ENCODE peak calls at places on chromosome 13, in ten cellular contexts. One of them, this sample, is unnamed.

GRCh38 chr13:24275041-24275440 is 34.3 kb upstream of the C1QTNF9 start:
- DNase-seq in CD8-positive, alpha-beta memory T cell: no peak
- DNase-seq in stomach: peak
- DNase-seq in Peyer's patch: no peak
- DNase-seq in mesenchymal stem cell: no peak
- DNase-seq in AG04450: no peak
- DNase-seq in breast epithelium: no peak
- DNase-seq in left lung: no peak
- DNase-seq in cardiac muscle cell: no peak
- DNase-seq in adrenal gland: peak
- DNase-seq in this sample: no peak

GRCh38 chr13:79459906-79460305 is 21.0 kb upstream of the NDFIP2 start:
- DNase-seq in CD8-positive, alpha-beta memory T cell: no peak
- DNase-seq in cardiac muscle cell: no peak
- DNase-seq in Peyer's patch: no peak
- DNase-seq in adrenal gland: no peak
- DNase-seq in mesenchymal stem cell: no peak
- DNase-seq in breast epithelium: no peak
- DNase-seq in stomach: no peak
- DNase-seq in AG04450: no peak
- DNase-seq in left lung: no peak
- DNase-seq in this sample: no peak

GRCh38 chr13:60312851-60313505 is 84.0 kb upstream of the TDRD3 start:
- DNase-seq in cardiac muscle cell: no peak
- DNase-seq in Peyer's patch: no peak
- DNase-seq in left lung: no peak
- DNase-seq in mesenchymal stem cell: no peak
- DNase-seq in CD8-positive, alpha-beta memory T cell: no peak
- DNase-seq in breast epithelium: no peak
- DNase-seq in stomach: no peak
- DNase-seq in AG04450: no peak
- DNase-seq in adrenal gland: no peak
- DNase-seq in this sample: no peak

GRCh38 chr13:108877300-108877699 is 247.9 kb downstream of the MYO16 start:
- DNase-seq in cardiac muscle cell: no peak
- DNase-seq in breast epithelium: no peak
- DNase-seq in AG04450: no peak
- DNase-seq in Peyer's patch: no peak
- DNase-seq in stomach: no peak
- DNase-seq in CD8-positive, alpha-beta memory T cell: no peak
- DNase-seq in left lung: no peak
- DNase-seq in mesenchymal stem cell: no peak
- DNase-seq in adrenal gland: no peak
- DNase-seq in this sample: no peak

GRCh38 chr13:80462567-80462966 is 121.6 kb upstream of the SPRY2 start:
- DNase-seq in cardiac muscle cell: no peak
- DNase-seq in CD8-positive, alpha-beta memory T cell: no peak
- DNase-seq in adrenal gland: no peak
- DNase-seq in mesenchymal stem cell: no peak
- DNase-seq in Peyer's patch: no peak
- DNase-seq in stomach: no peak
- DNase-seq in breast epithelium: no peak
- DNase-seq in left lung: no peak
- DNase-seq in AG04450: no peak
- DNase-seq in this sample: no peak

GRCh38 chr13:94433055-94433947 is 46.2 kb downstream of the DCT start:
- DNase-seq in AG04450: no peak
- DNase-seq in mesenchymal stem cell: no peak
- DNase-seq in left lung: no peak
- DNase-seq in CD8-positive, alpha-beta memory T cell: no peak
- DNase-seq in stomach: no peak
- DNase-seq in breast epithelium: no peak
- DNase-seq in cardiac muscle cell: peak
- DNase-seq in adrenal gland: no peak
- DNase-seq in Peyer's patch: no peak
- DNase-seq in this sample: no peak

GRCh38 chr13:57748096-57748495 is 116.6 kb downstream of the PCDH17 start:
- DNase-seq in breast epithelium: no peak
- DNase-seq in adrenal gland: no peak
- DNase-seq in cardiac muscle cell: no peak
- DNase-seq in mesenchymal stem cell: peak
- DNase-seq in Peyer's patch: no peak
- DNase-seq in stomach: no peak
- DNase-seq in left lung: no peak
- DNase-seq in CD8-positive, alpha-beta memory T cell: no peak
- DNase-seq in AG04450: no peak
- DNase-seq in this sample: no peak

GRCh38 chr13:88948501-88948900 is 1277.3 kb downstream of the SLITRK5 start:
- DNase-seq in Peyer's patch: no peak
- DNase-seq in breast epithelium: peak
- DNase-seq in CD8-positive, alpha-beta memory T cell: no peak
- DNase-seq in mesenchymal stem cell: no peak
- DNase-seq in adrenal gland: no peak
- DNase-seq in AG04450: no peak
- DNase-seq in cardiac muscle cell: no peak
- DNase-seq in left lung: no peak
- DNase-seq in stomach: no peak
- DNase-seq in this sample: no peak

GRCh38 chr13:77386880-77387606 is 60.1 kb upstream of the MYCBP2 start:
- DNase-seq in left lung: no peak
- DNase-seq in cardiac muscle cell: peak
- DNase-seq in breast epithelium: no peak
- DNase-seq in adrenal gland: no peak
- DNase-seq in AG04450: no peak
- DNase-seq in stomach: no peak
- DNase-seq in CD8-positive, alpha-beta memory T cell: no peak
- DNase-seq in mesenchymal stem cell: peak
- DNase-seq in Peyer's patch: no peak
- DNase-seq in this sample: no peak

GRCh38 chr13:65090191-65090590 is 2139.9 kb downstream of the PCDH9 start:
- DNase-seq in Peyer's patch: no peak
- DNase-seq in adrenal gland: no peak
- DNase-seq in cardiac muscle cell: no peak
- DNase-seq in mesenchymal stem cell: no peak
- DNase-seq in AG04450: no peak
- DNase-seq in CD8-positive, alpha-beta memory T cell: no peak
- DNase-seq in breast epithelium: no peak
- DNase-seq in stomach: no peak
- DNase-seq in left lung: no peak
- DNase-seq in this sample: no peak

GRCh38 chr13:53200498-53201453 is 172.2 kb downstream of the OLFM4 start:
- DNase-seq in adrenal gland: peak
- DNase-seq in cardiac muscle cell: peak
- DNase-seq in breast epithelium: no peak
- DNase-seq in CD8-positive, alpha-beta memory T cell: no peak
- DNase-seq in stomach: peak
- DNase-seq in Peyer's patch: peak
- DNase-seq in AG04450: no peak
- DNase-seq in left lung: peak
- DNase-seq in mesenchymal stem cell: peak
- DNase-seq in this sample: no peak

GRCh38 chr13:110377178-110378175 is 70.4 kb downstream of the COL4A2 start:
- DNase-seq in cardiac muscle cell: no peak
- DNase-seq in Peyer's patch: no peak
- DNase-seq in left lung: no peak
- DNase-seq in CD8-positive, alpha-beta memory T cell: no peak
- DNase-seq in breast epithelium: no peak
- DNase-seq in mesenchymal stem cell: no peak
- DNase-seq in stomach: no peak
- DNase-seq in AG04450: no peak
- DNase-seq in adrenal gland: no peak
- DNase-seq in this sample: no peak
- H3K27ac ChIP-seq in cardiac muscle cell: no peak
- H3K27ac ChIP-seq in Peyer's patch: no peak
- H3K27ac ChIP-seq in left lung: peak
- H3K27ac ChIP-seq in CD8-positive, alpha-beta memory T cell: no peak
- H3K27ac ChIP-seq in breast epithelium: peak
- H3K27ac ChIP-seq in mesenchymal stem cell: no peak
- H3K27ac ChIP-seq in stomach: no peak
- H3K27ac ChIP-seq in AG04450: no peak
- H3K27ac ChIP-seq in adrenal gland: peak
- H3K27ac ChIP-seq in this sample: no peak

DNA sequence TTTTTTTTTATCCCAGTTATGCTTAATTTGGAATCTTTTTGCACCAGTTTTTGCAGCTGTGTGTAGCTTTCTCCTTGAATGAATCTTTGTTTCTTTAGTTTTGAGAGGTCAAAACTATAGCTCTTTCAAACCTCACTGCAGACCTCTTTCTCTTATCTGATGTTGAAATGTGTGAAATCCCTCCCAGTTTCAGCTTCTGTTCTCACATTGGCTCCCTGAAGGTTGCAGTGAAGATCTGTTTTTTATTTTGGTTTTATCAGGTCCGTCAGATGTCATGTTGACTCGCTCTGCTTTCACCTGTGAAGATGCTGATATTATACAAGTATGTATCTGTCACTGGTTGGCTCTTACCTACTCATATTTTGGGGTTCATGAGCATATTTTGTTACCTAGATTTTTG is 372.0 kb downstream of the RFC3 start:
- DNase-seq in Peyer's patch: no peak
- DNase-seq in breast epithelium: no peak
- DNase-seq in adrenal gland: no peak
- DNase-seq in cardiac muscle cell: no peak
- DNase-seq in AG04450: no peak
- DNase-seq in left lung: no peak
- DNase-seq in CD8-positive, alpha-beta memory T cell: no peak
- DNase-seq in mesenchymal stem cell: no peak
- DNase-seq in stomach: no peak
- DNase-seq in this sample: no peak
- H3K27ac ChIP-seq in Peyer's patch: no peak
- H3K27ac ChIP-seq in breast epithelium: no peak
- H3K27ac ChIP-seq in adrenal gland: no peak
- H3K27ac ChIP-seq in cardiac muscle cell: no peak
- H3K27ac ChIP-seq in AG04450: no peak
- H3K27ac ChIP-seq in left lung: no peak
- H3K27ac ChIP-seq in CD8-positive, alpha-beta memory T cell: no peak
- H3K27ac ChIP-seq in mesenchymal stem cell: no peak
- H3K27ac ChIP-seq in stomach: no peak
- H3K27ac ChIP-seq in this sample: no peak

GRCh38 chr13:51603716-51604115 is 19.5 kb downstream of the WDFY2 start:
- DNase-seq in Peyer's patch: no peak
- DNase-seq in mesenchymal stem cell: no peak
- DNase-seq in left lung: no peak
- DNase-seq in stomach: no peak
- DNase-seq in AG04450: no peak
- DNase-seq in adrenal gland: no peak
- DNase-seq in CD8-positive, alpha-beta memory T cell: no peak
- DNase-seq in breast epithelium: no peak
- DNase-seq in cardiac muscle cell: no peak
- DNase-seq in this sample: no peak
- H3K27ac ChIP-seq in Peyer's patch: no peak
- H3K27ac ChIP-seq in mesenchymal stem cell: no peak
- H3K27ac ChIP-seq in left lung: no peak
- H3K27ac ChIP-seq in stomach: no peak
- H3K27ac ChIP-seq in AG04450: no peak
- H3K27ac ChIP-seq in adrenal gland: no peak
- H3K27ac ChIP-seq in CD8-positive, alpha-beta memory T cell: no peak
- H3K27ac ChIP-seq in breast epithelium: no peak
- H3K27ac ChIP-seq in cardiac muscle cell: no peak
- H3K27ac ChIP-seq in this sample: no peak

DNA sequence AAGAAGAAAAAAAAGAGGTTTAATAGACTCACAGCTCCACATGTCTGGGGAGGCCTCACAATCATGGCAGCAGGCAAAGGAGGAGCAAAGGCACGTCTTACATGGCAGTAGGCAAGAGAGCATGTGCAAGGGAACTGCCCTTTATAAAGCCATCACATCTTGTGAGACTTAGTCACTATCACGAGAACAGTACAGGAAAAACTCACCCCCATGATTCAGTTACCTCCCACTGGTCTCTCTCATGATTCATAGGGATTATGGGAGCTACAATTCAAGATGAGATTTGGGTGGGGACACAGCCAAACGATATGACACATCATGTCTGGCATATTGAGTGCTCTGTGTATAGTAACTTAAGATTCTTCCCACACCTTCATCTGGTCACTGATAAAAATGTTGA is 60.2 kb upstream of the AKAP11 start:
- DNase-seq in left lung: no peak
- DNase-seq in Peyer's patch: no peak
- DNase-seq in AG04450: no peak
- DNase-seq in cardiac muscle cell: no peak
- DNase-seq in breast epithelium: no peak
- DNase-seq in stomach: no peak
- DNase-seq in mesenchymal stem cell: peak
- DNase-seq in CD8-positive, alpha-beta memory T cell: no peak
- DNase-seq in adrenal gland: no peak
- DNase-seq in this sample: no peak
- H3K27ac ChIP-seq in left lung: no peak
- H3K27ac ChIP-seq in Peyer's patch: no peak
- H3K27ac ChIP-seq in AG04450: no peak
- H3K27ac ChIP-seq in cardiac muscle cell: no peak
- H3K27ac ChIP-seq in breast epithelium: no peak
- H3K27ac ChIP-seq in stomach: no peak
- H3K27ac ChIP-seq in mesenchymal stem cell: no peak
- H3K27ac ChIP-seq in CD8-positive, alpha-beta memory T cell: no peak
- H3K27ac ChIP-seq in adrenal gland: no peak
- H3K27ac ChIP-seq in this sample: no peak

GRCh38 chr13:21426238-21426637 is 32.9 kb downstream of the ZDHHC20 start:
- DNase-seq in left lung: no peak
- DNase-seq in mesenchymal stem cell: no peak
- DNase-seq in Peyer's patch: no peak
- DNase-seq in CD8-positive, alpha-beta memory T cell: no peak
- DNase-seq in breast epithelium: no peak
- DNase-seq in cardiac muscle cell: no peak
- DNase-seq in adrenal gland: no peak
- DNase-seq in AG04450: no peak
- DNase-seq in stomach: no peak
- DNase-seq in this sample: no peak
- H3K27ac ChIP-seq in left lung: no peak
- H3K27ac ChIP-seq in mesenchymal stem cell: no peak
- H3K27ac ChIP-seq in Peyer's patch: no peak
- H3K27ac ChIP-seq in CD8-positive, alpha-beta memory T cell: no peak
- H3K27ac ChIP-seq in breast epithelium: no peak
- H3K27ac ChIP-seq in cardiac muscle cell: no peak
- H3K27ac ChIP-seq in adrenal gland: no peak
- H3K27ac ChIP-seq in AG04450: no peak
- H3K27ac ChIP-seq in stomach: no peak
- H3K27ac ChIP-seq in this sample: no peak